ENCODE peak calls at places on chromosomes 6 and 20, in four cellular contexts. T is K562, O is memory B cell, I is NCI-H774. N is an unnamed sample.

GRCh38 chr6:12403201-12403826 is 113.2 kb downstream of the EDN1 start:
- DNase-seq in T (no peak), O (no peak), I (no peak), N (no peak)

GRCh38 chr6:129686941-129687627 is 22.9 kb downstream of the ARHGAP18 start:
- DNase-seq in T (no peak), O (no peak), I (no peak), N (peak; percentile 92)

GRCh38 chr20:36097331-36097730 is 57.2 kb upstream of the EPB41L1 start:
- DNase-seq in T (no peak), O (no peak), I (no peak), N (no peak)

GRCh38 chr20:34624628-34625027 is 52.3 kb downstream of the PIGU start:
- DNase-seq in T (no peak), O (no peak), I (no peak), N (no peak)

GRCh38 chr6:96196633-96197032 is 180.9 kb downstream of the FUT9 start:
- DNase-seq in T (no peak), O (no peak), I (no peak), N (no peak)

GRCh38 chr20:45919951-45920794 is 8.2 kb upstream of the PLTP start:
- DNase-seq in T (no peak), O (no peak), I (no peak), N (no peak)

GRCh38 chr6:36756761-36757160 is 59.1 kb downstream of the RAB44 start:
- DNase-seq in T (no peak), O (no peak), I (no peak), N (no peak)

GRCh38 chr6:117459447-117459944 is 23.0 kb upstream of the DCBLD1 start:
- DNase-seq in T (no peak), O (no peak), I (no peak), N (no peak)

GRCh38 chr20:54473340-54473739 is 2.1 kb upstream of the DOK5 start:
- DNase-seq in T (no peak), O (no peak), I (no peak), N (no peak)

GRCh38 chr6:118630928-118631327 is 20.5 kb downstream of the CEP85L start:
- DNase-seq in T (peak; percentile 26), O (no peak), I (no peak), N (no peak)

GRCh38 chr6:43993881-43994523 is 133.2 kb downstream of the MRPL14 start:
- DNase-seq in T (no peak), O (no peak), I (peak; percentile 24), N (no peak)

GRCh38 chr6:35360349-35361138 is 18.2 kb downstream of the PPARD start:
- DNase-seq in T (no peak), O (no peak), I (no peak), N (no peak)

GRCh38 chr6:137389150-137389664 is 105.0 kb downstream of the OLIG3 start:
- DNase-seq in T (peak; percentile 41), O (no peak), I (no peak), N (peak; percentile 97)

GRCh38 chr6:15431762-15432495 is 186.1 kb downstream of the JARID2 start:
- DNase-seq in T (no peak), O (no peak), I (no peak), N (no peak)

GRCh38 chr6:90695316-90695715 is 108.4 kb upstream of the MAP3K7 start:
- DNase-seq in T (no peak), O (no peak), I (no peak), N (no peak)

GRCh38 chr20:20405619-20406018 is 37.7 kb downstream of the INSM1 start:
- DNase-seq in T (no peak), O (no peak), I (no peak), N (no peak)

GRCh38 chr6:144477841-144478240 is 192.7 kb downstream of the UTRN start:
- DNase-seq in T (no peak), O (no peak), I (no peak), N (no peak)

GRCh38 chr6:150685860-150686259 is 86.2 kb downstream of the PLEKHG1 start:
- DNase-seq in T (peak; percentile 71), O (peak; percentile 54), I (no peak), N (peak; percentile 42)

GRCh38 chr6:155041781-155042279 is 46.7 kb downstream of the TIAM2 start:
- DNase-seq in T (no peak), O (no peak), I (no peak), N (no peak)

GRCh38 chr6:110543106-110543505 is 66.7 kb upstream of the SLC22A16 start:
- DNase-seq in T (no peak), O (no peak), I (peak; percentile 61), N (no peak)

GRCh38 chr6:58073263-58073662 is 755.8 kb downstream of the PRIM2 start:
- DNase-seq in T (no peak), O (no peak), I (no peak), N (no peak)

GRCh38 chr6:110831405-110831804 is 16.1 kb upstream of the CDK19 start:
- DNase-seq in T (no peak), O (no peak), I (no peak), N (no peak)

GRCh38 chr6:52904562-52905279 is 4.8 kb downstream of the GSTA3 start:
- DNase-seq in T (peak; percentile 43), O (no peak), I (no peak), N (no peak)

GRCh38 chr6:137203256-137203655 is 15.9 kb downstream of the IFNGR1 start:
- DNase-seq in T (no peak), O (no peak), I (no peak), N (no peak)

GRCh38 chr6:146433881-146434741 is 109.5 kb upstream of the RAB32 start:
- DNase-seq in T (no peak), O (no peak), I (no peak), N (no peak)

GRCh38 chr6:139017227-139017626 is 11.3 kb upstream of the ABRACL start:
- DNase-seq in T (no peak), O (no peak), I (peak; percentile 26), N (no peak)

GRCh38 chr20:62433655-62434054 is 6.3 kb upstream of the RBBP8NL start:
- DNase-seq in T (no peak), O (no peak), I (no peak), N (no peak)

GRCh38 chr20:20824924-20825584 is 112.6 kb upstream of the RALGAPA2 start:
- DNase-seq in T (peak; percentile 54), O (peak; percentile 51), I (peak; percentile 59), N (peak; percentile 68)

GRCh38 chr6:1645466-1646185 is 35.9 kb downstream of the FOXC1 start:
- DNase-seq in T (no peak), O (no peak), I (no peak), N (no peak)

GRCh38 chr6:127301199-127301700 is 34.6 kb downstream of the RNF146 start:
- DNase-seq in T (no peak), O (no peak), I (no peak), N (no peak)

GRCh38 chr20:23147964-23148720 is 62.0 kb upstream of the CD93 start:
- DNase-seq in T (peak; percentile 92), O (no peak), I (no peak), N (peak; percentile 82)

GRCh38 chr20:25139061-25139705 is 56.3 kb upstream of the ENTPD6 start:
- DNase-seq in T (peak; percentile 9), O (no peak), I (no peak), N (no peak)

GRCh38 chr20:57711826-57712225 is 2.0 kb upstream of the PMEPA1 start:
- DNase-seq in T (no peak), O (no peak), I (no peak), N (no peak)

N was measured in AML-193.